ENCODE peak calls at places on chromosomes 5 and 9, in five cellular contexts. D, C, H, Z and E are unnamed samples.

GRCh38 chr9:136434580-136435169 is 5.0 kb downstream of the INPP5E start:
- DNase-seq in D (no peak), C (no peak), H (no peak), Z (no peak), E (no peak)

GRCh38 chr5:28374492-28374934 is 1336.1 kb upstream of the CDH9 start:
- DNase-seq in D (peak; percentile 19), C (no peak), H (peak; percentile 2), Z (no peak), E (no peak)

GRCh38 chr5:9898319-9898718 is 268.2 kb upstream of the TAS2R1 start:
- DNase-seq in D (no peak), C (peak; percentile 15), H (peak; percentile 41), Z (no peak), E (peak; percentile 59)

GRCh38 chr9:124743686-124744348 is 27.3 kb downstream of the NR6A1 start:
- DNase-seq in D (no peak), C (no peak), H (no peak), Z (no peak), E (no peak)

GRCh38 chr5:142548739-142549275 is 137.1 kb downstream of the FGF1 start:
- DNase-seq in D (peak; percentile 76), C (peak; percentile 79), H (peak; percentile 97), Z (peak; percentile 78), E (peak; percentile 93)

GRCh38 chr9:16039988-16040761 is 487.3 kb downstream of the CCDC171 start:
- DNase-seq in D (no peak), C (peak; percentile 66), H (peak; percentile 69), Z (no peak), E (peak; percentile 48)

GRCh38 chr5:72226950-72227349 is 93.1 kb downstream of the MRPS27 start:
- DNase-seq in D (no peak), C (no peak), H (no peak), Z (no peak), E (no peak)

GRCh38 chr9:12368569-12368968 is 324.6 kb upstream of the TYRP1 start:
- DNase-seq in D (no peak), C (no peak), H (no peak), Z (no peak), E (no peak)

GRCh38 chr5:33409435-33410146 is 31.2 kb upstream of the TARS1 start:
- DNase-seq in D (no peak), C (no peak), H (peak; percentile 81), Z (no peak), E (no peak)

GRCh38 chr5:156971848-156972525 is 9.0 kb upstream of the TIMD4 start:
- DNase-seq in D (no peak), C (no peak), H (no peak), Z (no peak), E (no peak)

GRCh38 chr9:78453450-78453849 is 156.5 kb downstream of the PSAT1 start:
- DNase-seq in D (no peak), C (no peak), H (no peak), Z (no peak), E (no peak)

GRCh38 chr5:22998775-22999174 is 145.6 kb upstream of the CDH12 start:
- DNase-seq in D (no peak), C (no peak), H (no peak), Z (no peak), E (no peak)

GRCh38 chr9:16821344-16821743 is 49.1 kb downstream of the BNC2 start:
- DNase-seq in D (no peak), C (no peak), H (no peak), Z (no peak), E (no peak)

GRCh38 chr5:127006711-127007110 is 23.6 kb downstream of the MARCHF3 start:
- DNase-seq in D (no peak), C (no peak), H (no peak), Z (no peak), E (no peak)

GRCh38 chr9:129497064-129497836 is 123.7 kb downstream of the C9orf50 start:
- DNase-seq in D (no peak), C (no peak), H (peak; percentile 54), Z (no peak), E (peak; percentile 85)

GRCh38 chr9:2469681-2470141 is 151.9 kb upstream of the VLDLR start:
- DNase-seq in D (peak; percentile 83), C (no peak), H (peak; percentile 28), Z (peak; percentile 5), E (peak; percentile 46)

GRCh38 chr9:37144762-37145161 is 24.4 kb downstream of the ZCCHC7 start:
- DNase-seq in D (no peak), C (peak; percentile 42), H (peak; percentile 24), Z (no peak), E (no peak)

GRCh38 chr5:142206801-142207200 is 98.2 kb downstream of the NDFIP1 start:
- DNase-seq in D (no peak), C (no peak), H (no peak), Z (no peak), E (no peak)

GRCh38 chr9:87178353-87178752 is 231.0 kb upstream of the GAS1 start:
- DNase-seq in D (no peak), C (no peak), H (no peak), Z (no peak), E (no peak)

GRCh38 chr9:32579706-32580331 is 6.9 kb upstream of the NDUFB6 start:
- DNase-seq in D (peak; percentile 71), C (peak; percentile 54), H (peak; percentile 60), Z (no peak), E (peak; percentile 59)

GRCh38 chr5:81749562-81750307 is 1.2 kb downstream of the SSBP2 start:
- DNase-seq in D (no peak), C (peak; percentile 37), H (no peak), Z (no peak), E (peak; percentile 55)

GRCh38 chr5:42514759-42515158 is 91.5 kb downstream of the GHR start:
- DNase-seq in D (peak; percentile 21), C (no peak), H (no peak), Z (no peak), E (peak; percentile 31)

GRCh38 chr9:3151672-3152576 is 308.0 kb upstream of the PUM3 start:
- DNase-seq in D (no peak), C (no peak), H (no peak), Z (no peak), E (no peak)

GRCh38 chr9:117413346-117414219 is 1.3 kb downstream of the ASTN2 start:
- DNase-seq in D (no peak), C (peak; percentile 48), H (peak; percentile 8), Z (no peak), E (peak; percentile 60)

GRCh38 chr5:141916522-141916921 is 7.1 kb upstream of the DELE1 start:
- DNase-seq in D (no peak), C (no peak), H (no peak), Z (no peak), E (no peak)

GRCh38 chr9:136228107-136228875 is 17.3 kb downstream of the QSOX2 start:
- DNase-seq in D (no peak), C (no peak), H (peak; percentile 71), Z (no peak), E (no peak)

GRCh38 chr9:20255052-20255451 is 367.2 kb downstream of the MLLT3 start:
- DNase-seq in D (no peak), C (no peak), H (no peak), Z (no peak), E (no peak)

DNA sequence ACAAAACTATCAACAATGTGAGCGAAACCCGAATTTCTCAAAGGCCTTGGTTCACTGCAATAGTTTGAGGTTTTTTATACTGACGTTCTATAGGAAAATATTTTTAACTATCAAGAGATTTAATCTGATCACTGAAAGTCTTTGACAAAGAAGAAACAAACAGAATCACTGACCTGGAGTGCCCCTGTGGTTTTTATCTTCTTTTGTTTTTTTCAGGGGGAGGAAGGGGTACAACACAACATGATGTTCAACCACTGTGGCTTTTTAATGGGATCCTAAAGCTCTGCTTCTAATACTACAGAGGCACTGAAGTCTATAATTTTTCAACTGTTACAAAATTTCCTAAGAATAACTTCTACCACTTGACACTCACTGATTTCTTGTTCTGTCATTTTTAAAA is 185.9 kb downstream of the AP3B1 start:
- DNase-seq in D (no peak), C (no peak), H (no peak), Z (no peak), E (no peak)
- H2BK12ac ChIP-seq in D (no peak overlapping the region), C (no peak overlapping the region), H (no peak overlapping the region), Z (no peak overlapping the region), E (no peak overlapping the region)

GRCh38 chr9:126459965-126460843 is 133.6 kb downstream of the MVB12B start:
- DNase-seq in D (no peak), C (no peak), H (no peak), Z (no peak), E (peak; percentile 15)

GRCh38 chr9:126456802-126457547 is 130.3 kb downstream of the MVB12B start:
- DNase-seq in D (no peak), C (no peak), H (no peak), Z (no peak), E (peak; percentile 17)

GRCh38 chr9:126459546-126459945 is 132.9 kb downstream of the MVB12B start:
- DNase-seq in D (no peak), C (no peak), H (no peak), Z (no peak), E (peak; percentile 18)

GRCh38 chr9:126461029-126461428 is 134.4 kb downstream of the MVB12B start:
- DNase-seq in D (no peak), C (no peak), H (no peak), Z (no peak), E (peak; percentile 30)

GRCh38 chr9:126459126-126459525 is 132.5 kb downstream of the MVB12B start:
- DNase-seq in D (no peak), C (no peak), H (no peak), Z (no peak), E (no peak)
- H2BK12ac ChIP-seq in D (no peak overlapping the region), C (no peak overlapping the region), H (no peak overlapping the region), Z (no peak overlapping the region), E (no peak overlapping the region)

GRCh38 chr9:19133549-19134345 is 6.5 kb upstream of the PLIN2 start:
- DNase-seq in D (no peak), C (no peak), H (no peak), Z (no peak), E (no peak)

GRCh38 chr9:19136129-19136528 is 8.8 kb upstream of the PLIN2 start:
- DNase-seq in D (no peak), C (no peak), H (no peak), Z (no peak), E (no peak)

GRCh38 chr9:19137282-19137681 is 10.0 kb upstream of the PLIN2 start:
- DNase-seq in D (no peak), C (no peak), H (no peak), Z (no peak), E (no peak)

DNA sequence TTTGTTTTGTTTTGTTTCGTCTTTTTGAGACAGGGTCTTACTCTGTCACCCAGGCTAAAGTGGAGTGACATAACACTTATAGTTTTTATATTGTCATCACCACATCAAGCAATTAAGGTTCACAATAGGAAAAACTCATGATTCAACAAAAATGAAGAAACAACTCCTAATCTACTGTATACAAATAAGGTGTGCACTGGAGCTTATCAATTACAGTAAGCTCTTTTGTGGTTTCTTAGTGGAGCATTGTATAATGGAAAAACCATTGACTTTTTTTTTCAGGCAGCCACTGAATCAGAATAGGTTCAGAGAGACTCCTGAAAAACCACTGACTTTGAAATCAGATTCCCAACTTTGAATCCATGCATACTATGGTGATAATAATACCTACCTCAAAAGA is 10.8 kb upstream of the PLIN2 start:
- DNase-seq in D (no peak), C (no peak), H (no peak), Z (no peak), E (no peak)
- H2BK12ac ChIP-seq in D (no peak overlapping the region), C (no peak overlapping the region), H (no peak overlapping the region), Z (no peak overlapping the region), E (no peak overlapping the region)

DNA sequence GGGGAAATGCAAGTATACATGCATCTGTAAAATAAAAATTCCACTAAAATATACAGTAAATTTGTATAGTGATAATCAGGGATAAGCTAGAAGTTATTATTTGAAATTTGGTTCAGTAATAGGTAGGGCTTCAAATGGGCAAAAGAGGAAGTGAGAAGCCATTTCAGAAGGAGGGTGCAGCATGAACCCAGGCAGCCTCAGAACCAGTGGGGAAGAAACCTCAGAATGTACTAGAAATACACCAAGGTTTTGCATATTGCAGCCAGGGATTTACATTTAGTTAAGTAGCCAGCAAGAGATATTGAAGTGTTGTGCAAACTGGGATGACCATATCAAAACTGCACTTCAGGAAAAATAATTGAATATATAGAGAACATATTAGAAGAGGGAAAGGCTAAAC is 335.9 kb downstream of the ZNF608 start:
- DNase-seq in D (no peak), C (no peak), H (no peak), Z (no peak), E (no peak)
- H2BK12ac ChIP-seq in D (no peak overlapping the region), C (no peak overlapping the region), H (no peak overlapping the region), Z (no peak overlapping the region), E (no peak overlapping the region)